ENCODE peak calls at places on chromosome 7, in six cellular contexts. Q, J, K, X, A and T are unnamed samples.

GRCh38 chr7:29299986-29300609 is 105.5 kb downstream of the CHN2 start:
- DNase-seq in Q (no peak), J (no peak), K (no peak), X (no peak), A (no peak), T (no peak)

GRCh38 chr7:81624021-81624630 is 145.7 kb downstream of the HGF start:
- DNase-seq in Q (no peak), J (no peak), K (no peak), X (no peak), A (no peak), T (no peak)

GRCh38 chr7:77838929-77839491 is 40.4 kb downstream of the PHTF2 start:
- DNase-seq in Q (no peak), J (no peak), K (no peak), X (no peak), A (no peak), T (no peak)

GRCh38 chr7:85974176-85974575 is 669.5 kb upstream of the GRM3 start:
- DNase-seq in Q (no peak), J (no peak), K (no peak), X (no peak), A (no peak), T (no peak)

GRCh38 chr7:102169651-102170416 is 116.8 kb upstream of the SH2B2 start:
- DNase-seq in Q (no peak), J (no peak), K (no peak), X (no peak), A (no peak), T (no peak)

GRCh38 chr7:66905689-66906088 is 15.3 kb upstream of the TMEM248 start:
- DNase-seq in Q (no peak), J (no peak), K (no peak), X (no peak), A (peak; percentile 21), T (no peak)

GRCh38 chr7:38673795-38674194 is 42.6 kb upstream of the AMPH start:
- DNase-seq in Q (no peak), J (no peak), K (no peak), X (no peak), A (no peak), T (no peak)

GRCh38 chr7:40717242-40717641 is 582.4 kb downstream of the SUGCT start:
- DNase-seq in Q (no peak), J (peak; percentile 24), K (no peak), X (no peak), A (no peak), T (no peak)

GRCh38 chr7:90180011-90180585 is 25.8 kb downstream of the STEAP1 start:
- DNase-seq in Q (no peak), J (no peak), K (no peak), X (no peak), A (no peak), T (no peak)